ENCODE peak calls at places on chromosome 4, in ten cellular contexts. M is H4; R is stimulated activated CD4-positive, alpha-beta T cell treated with anti-CD3 and anti-CD28 coated beads, Interleukin-1b, Interleukin-23, amount 100 ng/mL, for 24 hours; K is left lung; Z is fibroblast of lung; J is HFF-Myc; E is fibroblast of mammary gland; S is activated T-helper 9 cell treated with anti-CD3 and anti-CD28 coated beads, Interleukin-2, amount 50 U/mL, for 16 hours; D is effector CD4-positive, alpha-beta T cell; G is MCF 10A. P is an unnamed sample.

GRCh38 chr4:55008166-55009056 is 117.0 kb downstream of the KDR start:
- DNase-seq in M (no peak), R (no peak), K (peak), Z (no peak), J (no peak), E (peak), S (no peak), D (no peak), G (peak), P (no peak)

GRCh38 chr4:74230902-74231499 is 73.1 kb downstream of the MTHFD2L start:
- DNase-seq in M (peak), R (no peak), K (no peak), Z (peak), J (peak), E (peak), S (no peak), D (no peak), G (peak), P (no peak)

GRCh38 chr4:73978886-73979285 is 2.9 kb downstream of the PF4 start:
- DNase-seq in M (peak), R (no peak), K (no peak), Z (peak), J (no peak), E (peak), S (no peak), D (no peak), G (peak), P (no peak)

GRCh38 chr4:121655320-121656268 is 41.2 kb downstream of the ANXA5 start:
- DNase-seq in M (no peak), R (no peak), K (no peak), Z (no peak), J (no peak), E (no peak), S (no peak), D (no peak), G (no peak), P (no peak)

GRCh38 chr4:173521474-173522159 is 8.4 kb downstream of the HAND2 start:
- DNase-seq in M (no peak), R (no peak), K (no peak), Z (no peak), J (no peak), E (no peak), S (no peak), D (no peak), G (no peak), P (no peak)

GRCh38 chr4:130486186-130486585 is 1390.2 kb downstream of the C4orf33 start:
- DNase-seq in M (no peak), R (no peak), K (no peak), Z (peak), J (no peak), E (peak), S (no peak), D (no peak), G (peak), P (no peak)

GRCh38 chr4:165656829-165657467 is 216.1 kb upstream of the TLL1 start:
- DNase-seq in M (no peak), R (no peak), K (no peak), Z (no peak), J (no peak), E (no peak), S (no peak), D (no peak), G (no peak), P (no peak)

GRCh38 chr4:8334786-8335460 is 65.4 kb downstream of the HTRA3 start:
- DNase-seq in M (no peak), R (no peak), K (peak), Z (no peak), J (no peak), E (no peak), S (no peak), D (no peak), G (no peak), P (no peak)

GRCh38 chr4:1795304-1796195 is 2.5 kb downstream of the FGFR3 start:
- DNase-seq in M (no peak), R (no peak), K (no peak), Z (no peak), J (no peak), E (no peak), S (no peak), D (no peak), G (no peak), P (no peak)

GRCh38 chr4:153733751-153734448 is 25.9 kb downstream of the RNF175 start:
- DNase-seq in M (no peak), R (no peak), K (no peak), Z (no peak), J (no peak), E (peak), S (no peak), D (no peak), G (no peak), P (no peak)

GRCh38 chr4:167578906-167579305 is 344.6 kb upstream of the SPOCK3 start:
- DNase-seq in M (no peak), R (no peak), K (no peak), Z (no peak), J (no peak), E (peak), S (no peak), D (no peak), G (peak), P (no peak)

GRCh38 chr4:144695721-144696120 is 49.8 kb downstream of the HHIP start:
- DNase-seq in M (no peak), R (no peak), K (no peak), Z (no peak), J (no peak), E (no peak), S (no peak), D (no peak), G (no peak), P (no peak)